ENCODE peak calls at places on chromosomes 6 and 20, in six cellular contexts. One of them, this sample, is unnamed.

GRCh38 chr6:53793318-53793975 is 1.4 kb upstream of the LRRC1 start:
- DNase-seq in ovary: peak
- DNase-seq in lower leg skin: no peak
- DNase-seq in suprapubic skin: peak
- DNase-seq in adrenal gland: peak
- DNase-seq in GM12878: no peak
- DNase-seq in this sample: peak

GRCh38 chr20:19621072-19621471 is 137.0 kb upstream of the RIN2 start:
- DNase-seq in ovary: no peak
- DNase-seq in lower leg skin: no peak
- DNase-seq in suprapubic skin: no peak
- DNase-seq in adrenal gland: no peak
- DNase-seq in GM12878: no peak
- DNase-seq in this sample: no peak

GRCh38 chr6:138525355-138525754 is 26.1 kb upstream of the NHSL1 start:
- DNase-seq in ovary: no peak
- DNase-seq in lower leg skin: no peak
- DNase-seq in suprapubic skin: no peak
- DNase-seq in adrenal gland: no peak
- DNase-seq in GM12878: no peak
- DNase-seq in this sample: no peak

GRCh38 chr6:153947817-153948447 is 91.1 kb upstream of the OPRM1 start:
- DNase-seq in ovary: no peak
- DNase-seq in lower leg skin: no peak
- DNase-seq in suprapubic skin: no peak
- DNase-seq in adrenal gland: peak
- DNase-seq in GM12878: no peak
- DNase-seq in this sample: peak

GRCh38 chr20:33211817-33212424 is 5.2 kb upstream of the BPIFA3 start:
- DNase-seq in ovary: no peak
- DNase-seq in lower leg skin: no peak
- DNase-seq in suprapubic skin: no peak
- DNase-seq in adrenal gland: peak
- DNase-seq in GM12878: no peak
- DNase-seq in this sample: peak

GRCh38 chr20:63664143-63664851 is 6.2 kb downstream of the RTEL1 start:
- DNase-seq in ovary: no peak
- DNase-seq in lower leg skin: no peak
- DNase-seq in suprapubic skin: no peak
- DNase-seq in adrenal gland: no peak
- DNase-seq in GM12878: no peak
- DNase-seq in this sample: no peak

GRCh38 chr20:297925-298754 is 770 bp downstream of the ZCCHC3 start:
- DNase-seq in ovary: peak
- DNase-seq in lower leg skin: peak
- DNase-seq in suprapubic skin: peak
- DNase-seq in adrenal gland: peak
- DNase-seq in GM12878: no peak
- DNase-seq in this sample: peak

GRCh38 chr6:67362976-67363375 is 1272.1 kb upstream of the ADGRB3 start:
- DNase-seq in ovary: no peak
- DNase-seq in lower leg skin: no peak
- DNase-seq in suprapubic skin: no peak
- DNase-seq in adrenal gland: no peak
- DNase-seq in GM12878: no peak
- DNase-seq in this sample: no peak

GRCh38 chr6:26224940-26225847 is 138.0 kb downstream of the HFE start:
- DNase-seq in ovary: peak
- DNase-seq in lower leg skin: no peak
- DNase-seq in suprapubic skin: no peak
- DNase-seq in adrenal gland: no peak
- DNase-seq in GM12878: no peak
- DNase-seq in this sample: no peak

GRCh38 chr6:145028144-145028818 is 707.0 kb downstream of the EPM2A start:
- DNase-seq in ovary: no peak
- DNase-seq in lower leg skin: no peak
- DNase-seq in suprapubic skin: no peak
- DNase-seq in adrenal gland: peak
- DNase-seq in GM12878: no peak
- DNase-seq in this sample: no peak

GRCh38 chr6:155116571-155116910 is 121.4 kb downstream of the TIAM2 start:
- DNase-seq in ovary: no peak
- DNase-seq in lower leg skin: no peak
- DNase-seq in suprapubic skin: no peak
- DNase-seq in adrenal gland: no peak
- DNase-seq in GM12878: no peak
- DNase-seq in this sample: no peak

GRCh38 chr20:14334306-14334930 is 3.0 kb downstream of the FLRT3 start:
- DNase-seq in ovary: peak
- DNase-seq in lower leg skin: no peak
- DNase-seq in suprapubic skin: no peak
- DNase-seq in adrenal gland: no peak
- DNase-seq in GM12878: no peak
- DNase-seq in this sample: no peak

GRCh38 chr6:149727793-149728498 is 10.0 kb upstream of the LATS1 start:
- DNase-seq in ovary: no peak
- DNase-seq in lower leg skin: no peak
- DNase-seq in suprapubic skin: no peak
- DNase-seq in adrenal gland: no peak
- DNase-seq in GM12878: no peak
- DNase-seq in this sample: no peak

GRCh38 chr20:43766917-43767316 is 40.1 kb upstream of the GTSF1L start:
- DNase-seq in ovary: no peak
- DNase-seq in lower leg skin: no peak
- DNase-seq in suprapubic skin: no peak
- DNase-seq in adrenal gland: no peak
- DNase-seq in GM12878: no peak
- DNase-seq in this sample: no peak

GRCh38 chr6:19737968-19738367 is 99.2 kb upstream of the ID4 start:
- DNase-seq in ovary: no peak
- DNase-seq in lower leg skin: no peak
- DNase-seq in suprapubic skin: no peak
- DNase-seq in adrenal gland: no peak
- DNase-seq in GM12878: no peak
- DNase-seq in this sample: no peak

GRCh38 chr20:62137092-62137384 is 6.2 kb downstream of the PSMA7 start:
- DNase-seq in ovary: no peak
- DNase-seq in lower leg skin: no peak
- DNase-seq in suprapubic skin: no peak
- DNase-seq in adrenal gland: no peak
- DNase-seq in GM12878: no peak
- DNase-seq in this sample: no peak

GRCh38 chr20:62134735-62135231 is 8.4 kb downstream of the PSMA7 start:
- DNase-seq in ovary: peak
- DNase-seq in lower leg skin: no peak
- DNase-seq in suprapubic skin: no peak
- DNase-seq in adrenal gland: peak
- DNase-seq in GM12878: no peak
- DNase-seq in this sample: no peak

GRCh38 chr20:62136283-62137091 is 6.7 kb downstream of the PSMA7 start:
- DNase-seq in ovary: peak
- DNase-seq in lower leg skin: peak
- DNase-seq in suprapubic skin: no peak
- DNase-seq in adrenal gland: peak
- DNase-seq in GM12878: no peak
- DNase-seq in this sample: no peak

GRCh38 chr20:62133864-62134263 is 9.3 kb downstream of the PSMA7 start:
- DNase-seq in ovary: no peak
- DNase-seq in lower leg skin: no peak
- DNase-seq in suprapubic skin: no peak
- DNase-seq in adrenal gland: no peak
- DNase-seq in GM12878: no peak
- DNase-seq in this sample: no peak

DNA sequence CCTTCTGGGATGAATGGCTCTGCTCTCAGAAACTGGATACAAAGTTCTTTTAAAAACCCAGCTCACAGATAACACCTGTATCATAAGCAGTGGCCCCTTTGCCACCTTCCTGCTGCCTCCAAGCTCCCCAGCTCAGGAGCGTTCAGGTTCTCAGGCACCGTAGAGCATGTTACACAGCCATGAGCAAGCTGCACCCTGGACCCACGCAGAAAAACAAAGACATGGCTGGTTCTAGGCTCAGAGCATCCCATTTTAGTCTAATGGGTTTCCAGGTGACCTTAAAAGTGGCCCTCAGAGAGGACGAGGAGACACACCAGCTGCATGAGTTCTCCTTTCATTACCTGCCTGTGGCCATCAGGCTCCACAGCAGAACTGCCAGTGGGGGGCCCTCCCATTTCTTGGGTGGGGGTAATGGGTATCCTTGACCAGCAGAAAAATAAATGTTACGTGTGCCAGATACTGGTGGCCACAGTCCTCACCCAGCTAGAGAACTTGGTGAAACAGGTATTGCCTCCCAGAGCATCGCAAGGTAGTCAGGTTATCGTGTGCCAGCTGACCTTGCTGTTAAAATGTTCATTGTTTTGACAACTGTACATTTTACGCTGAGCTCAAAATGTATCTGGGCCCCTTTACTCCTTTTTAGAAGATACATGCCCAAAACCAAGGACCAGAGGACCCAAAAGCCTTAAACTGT is 7.5 kb downstream of the PSMA7 start:
- DNase-seq in ovary: no peak
- DNase-seq in lower leg skin: no peak
- DNase-seq in suprapubic skin: no peak
- DNase-seq in adrenal gland: no peak
- DNase-seq in GM12878: no peak
- DNase-seq in this sample: no peak
- TF ChIP-seq POLR2A in ovary: no peak
- TF ChIP-seq POLR2A in lower leg skin: no peak
- TF ChIP-seq POLR2A in suprapubic skin: no peak
- TF ChIP-seq POLR2A in adrenal gland: no peak
- TF ChIP-seq POLR2A in GM12878: peak
- TF ChIP-seq POLR2A in this sample: no peak

GRCh38 chr6:111552999-111553398 is 52.7 kb downstream of the TRAF3IP2 start:
- DNase-seq in ovary: no peak
- DNase-seq in lower leg skin: no peak
- DNase-seq in suprapubic skin: no peak
- DNase-seq in adrenal gland: no peak
- DNase-seq in GM12878: no peak
- DNase-seq in this sample: no peak

GRCh38 chr6:111551521-111552231 is 54.0 kb downstream of the TRAF3IP2 start:
- DNase-seq in ovary: no peak
- DNase-seq in lower leg skin: no peak
- DNase-seq in suprapubic skin: no peak
- DNase-seq in adrenal gland: peak
- DNase-seq in GM12878: no peak
- DNase-seq in this sample: no peak

GRCh38 chr6:111553580-111553979 is 52.1 kb downstream of the TRAF3IP2 start:
- DNase-seq in ovary: no peak
- DNase-seq in lower leg skin: no peak
- DNase-seq in suprapubic skin: no peak
- DNase-seq in adrenal gland: no peak
- DNase-seq in GM12878: no peak
- DNase-seq in this sample: no peak

GRCh38 chr6:111550953-111551352 is 54.7 kb downstream of the TRAF3IP2 start:
- DNase-seq in ovary: no peak
- DNase-seq in lower leg skin: no peak
- DNase-seq in suprapubic skin: no peak
- DNase-seq in adrenal gland: no peak
- DNase-seq in GM12878: no peak
- DNase-seq in this sample: no peak

DNA sequence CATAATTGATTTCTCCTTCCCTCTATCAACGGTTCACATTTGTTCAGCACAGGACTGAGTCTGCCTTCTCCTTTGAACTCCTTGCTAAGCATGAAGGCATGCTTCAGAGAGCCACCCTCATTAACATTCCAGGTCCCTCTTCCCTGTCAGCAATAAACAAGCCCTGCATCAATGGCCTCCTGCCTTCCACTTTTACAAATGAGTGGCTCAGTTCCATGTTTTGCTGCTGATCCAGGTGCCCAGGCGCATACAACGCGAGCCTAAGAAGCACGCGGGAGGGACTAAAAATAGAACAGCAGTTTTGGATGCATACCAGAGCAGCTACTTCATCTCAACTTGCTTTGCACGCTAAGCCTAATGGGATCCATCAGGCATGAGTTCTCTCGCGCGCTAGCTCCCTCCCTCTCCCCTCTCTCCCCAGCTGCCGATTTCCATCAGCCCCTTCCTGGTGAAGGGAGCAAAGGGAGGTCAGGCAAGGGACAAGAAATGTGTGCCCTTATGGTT is 53.4 kb downstream of the TRAF3IP2 start:
- DNase-seq in ovary: peak
- DNase-seq in lower leg skin: peak
- DNase-seq in suprapubic skin: no peak
- DNase-seq in adrenal gland: peak
- DNase-seq in GM12878: no peak
- DNase-seq in this sample: peak
- TF ChIP-seq POLR2A in ovary: no peak
- TF ChIP-seq POLR2A in lower leg skin: no peak
- TF ChIP-seq POLR2A in suprapubic skin: no peak
- TF ChIP-seq POLR2A in adrenal gland: no peak
- TF ChIP-seq POLR2A in GM12878: no peak
- TF ChIP-seq POLR2A in this sample: no peak

GRCh38 chr20:46581386-46581785 is 30.9 kb upstream of the OCSTAMP start:
- DNase-seq in ovary: no peak
- DNase-seq in lower leg skin: peak
- DNase-seq in suprapubic skin: no peak
- DNase-seq in adrenal gland: no peak
- DNase-seq in GM12878: no peak
- DNase-seq in this sample: no peak

GRCh38 chr20:46584508-46584907 is 34.1 kb upstream of the OCSTAMP start:
- DNase-seq in ovary: no peak
- DNase-seq in lower leg skin: no peak
- DNase-seq in suprapubic skin: no peak
- DNase-seq in adrenal gland: no peak
- DNase-seq in GM12878: no peak
- DNase-seq in this sample: no peak

GRCh38 chr20:46580613-46581012 is 30.2 kb upstream of the OCSTAMP start:
- DNase-seq in ovary: no peak
- DNase-seq in lower leg skin: peak
- DNase-seq in suprapubic skin: no peak
- DNase-seq in adrenal gland: no peak
- DNase-seq in GM12878: no peak
- DNase-seq in this sample: no peak

GRCh38 chr20:46583411-46584214 is 33.2 kb upstream of the OCSTAMP start:
- DNase-seq in ovary: no peak
- DNase-seq in lower leg skin: peak
- DNase-seq in suprapubic skin: no peak
- DNase-seq in adrenal gland: no peak
- DNase-seq in GM12878: no peak
- DNase-seq in this sample: no peak

DNA sequence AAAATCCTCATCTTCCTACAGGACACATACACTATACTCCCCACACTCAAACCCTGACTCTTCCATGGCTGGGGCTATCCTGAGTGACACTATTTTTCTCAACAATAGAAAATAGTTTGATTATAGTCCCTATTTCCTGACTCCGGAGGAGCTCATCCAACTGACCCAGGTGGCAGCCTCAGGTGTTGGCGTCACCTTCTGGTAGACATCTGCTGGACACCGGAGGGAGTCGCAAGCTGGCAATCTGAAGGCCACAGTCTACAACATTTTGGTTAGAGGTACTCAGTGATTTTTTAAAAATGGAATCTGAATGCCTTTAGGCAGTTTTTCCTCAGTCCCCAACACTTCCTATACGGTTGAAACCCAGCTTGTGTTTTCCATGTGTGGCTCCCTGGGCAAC is 32.2 kb upstream of the OCSTAMP start:
- DNase-seq in ovary: no peak
- DNase-seq in lower leg skin: peak
- DNase-seq in suprapubic skin: no peak
- DNase-seq in adrenal gland: no peak
- DNase-seq in GM12878: no peak
- DNase-seq in this sample: no peak
- TF ChIP-seq POLR2A in ovary: no peak
- TF ChIP-seq POLR2A in lower leg skin: no peak
- TF ChIP-seq POLR2A in suprapubic skin: no peak
- TF ChIP-seq POLR2A in adrenal gland: no peak
- TF ChIP-seq POLR2A in GM12878: no peak
- TF ChIP-seq POLR2A in this sample: no peak

GRCh38 chr20:25223179-25223661 is 24.7 kb upstream of the PYGB start:
- DNase-seq in ovary: no peak
- DNase-seq in lower leg skin: peak
- DNase-seq in suprapubic skin: no peak
- DNase-seq in adrenal gland: peak
- DNase-seq in GM12878: no peak
- DNase-seq in this sample: peak
- TF ChIP-seq POLR2A in ovary: no peak
- TF ChIP-seq POLR2A in lower leg skin: no peak
- TF ChIP-seq POLR2A in suprapubic skin: no peak
- TF ChIP-seq POLR2A in adrenal gland: no peak
- TF ChIP-seq POLR2A in GM12878: no peak
- TF ChIP-seq POLR2A in this sample: peak